ENCODE peak calls at places on chromosome 2, in nine cellular contexts. F is B cell, D is epithelial cell of esophagus, G is GM13976, C is Peyer's patch, V is OCI-LY7, X is body of pancreas, P is prostate gland, R is transverse colon. H is an unnamed sample.

GRCh38 chr2:134314656-134315377 is 60.9 kb downstream of the MGAT5 start:
- DNase-seq in F (no peak), D (no peak), G (no peak), C (no peak), V (no peak), X (no peak), P (no peak), R (no peak), H (no peak)

GRCh38 chr2:238727585-238728321 is 120.1 kb upstream of the TWIST2 start:
- DNase-seq in F (no peak), D (no peak), G (no peak), C (no peak), V (no peak), X (no peak), P (no peak), R (no peak), H (no peak)

GRCh38 chr2:120344214-120344990 is 1.5 kb upstream of the INHBB start:
- DNase-seq in F (peak; percentile 55), D (no peak), G (no peak), C (no peak), V (no peak), X (peak; percentile 33), P (peak; percentile 34), R (no peak), H (peak; percentile 27)

GRCh38 chr2:127676906-127677305 is 1.6 kb upstream of the LIMS2 start:
- DNase-seq in F (no peak), D (no peak), G (no peak), C (no peak), V (no peak), X (no peak), P (no peak), R (no peak), H (no peak)

GRCh38 chr2:71609441-71609840 is 156.1 kb downstream of the DYSF start:
- DNase-seq in F (no peak), D (no peak), G (no peak), C (no peak), V (no peak), X (peak; percentile 1), P (no peak), R (no peak), H (no peak)

GRCh38 chr2:105919191-105919811 is 174.6 kb downstream of the NCK2 start:
- DNase-seq in F (no peak), D (peak; percentile 61), G (no peak), C (peak; percentile 60), V (no peak), X (peak; percentile 68), P (no peak), R (peak; percentile 12), H (peak; percentile 89)

GRCh38 chr2:54086157-54086556 is 29.3 kb upstream of the ACYP2 start:
- DNase-seq in F (no peak), D (no peak), G (no peak), C (no peak), V (no peak), X (no peak), P (no peak), R (no peak), H (no peak)

GRCh38 chr2:217279571-217279970 is 419.7 kb upstream of the TNP1 start:
- DNase-seq in F (no peak), D (peak; percentile 55), G (no peak), C (no peak), V (no peak), X (no peak), P (no peak), R (no peak), H (no peak)

DNA sequence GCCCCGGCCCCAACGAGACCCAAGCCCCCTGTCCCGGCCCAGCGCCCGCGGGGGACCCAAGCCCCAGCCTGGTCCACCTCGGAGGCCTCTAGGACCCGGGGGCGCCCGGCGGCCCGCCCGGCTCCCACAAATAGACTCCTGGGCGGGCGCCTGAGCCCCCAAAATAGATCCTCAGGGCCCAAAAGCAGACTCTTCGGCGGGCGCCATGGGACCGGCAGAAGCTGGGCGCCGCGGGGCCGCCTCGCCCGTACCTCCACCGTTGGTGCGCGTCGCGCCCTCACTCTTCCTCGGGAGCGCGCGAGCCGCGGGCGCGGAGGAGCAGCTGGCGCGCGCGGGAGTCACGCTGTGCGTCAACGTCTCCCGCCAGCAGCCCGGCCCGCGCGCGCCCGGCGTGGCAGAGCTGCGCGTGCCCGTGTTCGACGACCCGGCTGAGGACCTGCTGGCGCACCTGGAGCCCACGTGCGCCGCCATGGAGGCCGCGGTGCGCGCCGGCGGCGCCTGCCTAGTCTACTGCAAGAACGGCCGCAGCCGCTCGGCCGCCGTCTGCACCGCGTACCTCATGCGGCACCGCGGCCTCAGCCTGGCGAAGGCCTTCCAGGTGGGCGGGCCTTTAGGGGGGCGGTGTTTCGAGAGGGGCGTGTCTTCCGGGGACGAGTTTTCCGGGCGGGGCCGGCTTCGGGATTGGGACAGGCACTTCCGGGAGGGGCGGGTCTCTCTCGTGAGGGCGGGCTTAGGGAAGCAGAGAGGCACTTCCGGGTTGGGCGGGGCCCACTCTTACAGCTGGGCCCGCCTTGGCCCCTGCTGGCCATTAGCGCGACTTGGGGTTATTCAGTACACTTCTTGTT is 545 bp downstream of the DUSP28 start:
- DNase-seq in F (peak; percentile 93), D (peak; percentile 98), G (peak; percentile 97), C (peak; percentile 100), V (peak; percentile 98), X (peak; percentile 100), P (peak; percentile 99), R (peak; percentile 100), H (peak; percentile 99)
- TF ChIP-seq CTCF in F (no peak), D (peak; percentile 36), G (no peak), C (peak; percentile 62), V (no peak), X (peak; percentile 56), P (peak; percentile 37), R (peak; percentile 68), H (peak; percentile 41)

GRCh38 chr2:161662373-161662772 is 38.2 kb downstream of the SLC4A10 start:
- DNase-seq in F (no peak), D (peak; percentile 41), G (no peak), C (no peak), V (no peak), X (no peak), P (no peak), R (no peak), H (no peak)
- TF ChIP-seq CTCF in F (no peak), D (no peak), G (no peak), C (no peak), V (no peak), X (no peak), P (no peak), R (no peak), H (no peak)

GRCh38 chr2:202023904-202024266 is 9.8 kb upstream of the FZD7 start:
- DNase-seq in F (no peak), D (no peak), G (no peak), C (no peak), V (no peak), X (no peak), P (no peak), R (no peak), H (no peak)

GRCh38 chr2:202024871-202025270 is 8.8 kb upstream of the FZD7 start:
- DNase-seq in F (no peak), D (no peak), G (no peak), C (no peak), V (no peak), X (no peak), P (no peak), R (no peak), H (no peak)

GRCh38 chr2:202025816-202026215 is 7.8 kb upstream of the FZD7 start:
- DNase-seq in F (no peak), D (no peak), G (no peak), C (no peak), V (no peak), X (no peak), P (no peak), R (no peak), H (no peak)

GRCh38 chr2:202022755-202023154 is 10.9 kb upstream of the FZD7 start:
- DNase-seq in F (no peak), D (no peak), G (no peak), C (no peak), V (no peak), X (no peak), P (no peak), R (no peak), H (no peak)

GRCh38 chr2:202023198-202023903 is 10.3 kb upstream of the FZD7 start:
- DNase-seq in F (no peak), D (no peak), G (no peak), C (no peak), V (no peak), X (no peak), P (no peak), R (no peak), H (no peak)
- TF ChIP-seq CTCF in F (no peak), D (no peak), G (no peak), C (no peak), V (no peak), X (no peak), P (no peak), R (no peak), H (no peak)

GRCh38 chr2:205321240-205321639 is 361.1 kb upstream of the NRP2 start:
- DNase-seq in F (no peak), D (no peak), G (no peak), C (no peak), V (no peak), X (no peak), P (no peak), R (no peak), H (no peak)

GRCh38 chr2:205324355-205324754 is 357.9 kb upstream of the NRP2 start:
- DNase-seq in F (no peak), D (no peak), G (no peak), C (no peak), V (no peak), X (no peak), P (no peak), R (no peak), H (no peak)

DNA sequence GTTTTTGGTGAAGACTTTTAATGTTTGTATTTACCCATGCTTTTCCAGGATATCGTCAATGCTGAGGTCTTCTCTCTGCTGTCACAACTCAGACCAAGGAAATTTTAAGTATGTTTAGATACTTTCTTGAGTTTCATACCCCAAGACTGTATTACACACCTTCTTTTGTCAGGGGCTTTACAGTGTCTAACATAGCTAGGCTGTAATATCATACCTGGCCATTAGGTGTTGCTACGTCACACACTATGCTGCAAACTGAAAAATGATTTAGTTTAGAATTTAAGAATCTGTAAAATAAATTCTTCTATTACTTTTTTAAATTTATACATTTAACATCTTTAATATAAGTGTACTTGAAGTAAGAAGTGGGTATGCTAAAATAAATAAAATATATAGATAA is 358.4 kb upstream of the NRP2 start:
- DNase-seq in F (no peak), D (peak; percentile 43), G (peak; percentile 5), C (no peak), V (peak; percentile 1), X (no peak), P (no peak), R (no peak), H (no peak)
- TF ChIP-seq CTCF in F (no peak), D (peak; percentile 63), G (peak; percentile 16), C (peak; percentile 60), V (peak; percentile 65), X (peak; percentile 31), P (peak; percentile 28), R (peak; percentile 18), H (no peak)